ENCODE peak calls at places on chromosomes 2 and 18, in ten cellular contexts. H, R, C, L, V, B, Q, P, Y and Z are unnamed samples.

GRCh38 chr2:168118733-168119518 is 128.5 kb downstream of the STK39 start:
- DNase-seq in H (peak), R (peak), C (peak), L (peak), V (peak), B (peak), Q (peak), P (peak), Y (peak), Z (peak)

GRCh38 chr2:168622559-168622958 is 166.5 kb downstream of the CERS6 start:
- DNase-seq in H (no peak), R (no peak), C (peak), L (no peak), V (no peak), B (no peak), Q (no peak), P (no peak), Y (no peak), Z (no peak)

GRCh38 chr2:84493494-84493893 is 22.8 kb upstream of the DNAH6 start:
- DNase-seq in H (no peak), R (peak), C (no peak), L (peak), V (peak), B (no peak), Q (peak), P (no peak), Y (no peak), Z (peak)

GRCh38 chr2:26503238-26503880 is 25.4 kb upstream of the OTOF start:
- DNase-seq in H (peak), R (peak), C (peak), L (peak), V (peak), B (peak), Q (peak), P (peak), Y (peak), Z (peak)

GRCh38 chr2:78056976-78057375 is 534.8 kb upstream of the LRRTM4 start:
- DNase-seq in H (no peak), R (no peak), C (no peak), L (no peak), V (no peak), B (no peak), Q (no peak), P (no peak), Y (no peak), Z (no peak)

GRCh38 chr2:165572155-165572554 is 102.7 kb downstream of the CSRNP3 start:
- DNase-seq in H (peak), R (no peak), C (no peak), L (no peak), V (no peak), B (no peak), Q (no peak), P (no peak), Y (no peak), Z (peak)

GRCh38 chr2:54549430-54549829 is 93.3 kb downstream of the SPTBN1 start:
- DNase-seq in H (peak), R (no peak), C (no peak), L (no peak), V (no peak), B (no peak), Q (no peak), P (no peak), Y (no peak), Z (no peak)

GRCh38 chr2:6793913-6794312 is 71.8 kb downstream of the CMPK2 start:
- DNase-seq in H (no peak), R (no peak), C (no peak), L (no peak), V (no peak), B (no peak), Q (no peak), P (no peak), Y (no peak), Z (no peak)

GRCh38 chr2:109679627-109680026 is 65.5 kb downstream of the SOWAHC start:
- DNase-seq in H (no peak), R (peak), C (no peak), L (no peak), V (no peak), B (no peak), Q (peak), P (no peak), Y (no peak), Z (no peak)

GRCh38 chr2:213247566-213247965 is 36.7 kb upstream of the SPAG16 start:
- DNase-seq in H (no peak), R (no peak), C (no peak), L (peak), V (no peak), B (no peak), Q (no peak), P (no peak), Y (no peak), Z (no peak)

GRCh38 chr2:211175956-211176355 is 619.6 kb downstream of the CPS1 start:
- DNase-seq in H (no peak), R (no peak), C (no peak), L (no peak), V (no peak), B (no peak), Q (no peak), P (no peak), Y (peak), Z (no peak)

GRCh38 chr18:48897531-48897930 is 53.2 kb downstream of the SMAD7 start:
- DNase-seq in H (no peak), R (peak), C (no peak), L (peak), V (peak), B (no peak), Q (no peak), P (no peak), Y (no peak), Z (peak)

GRCh38 chr2:127155901-127156300 is 48.9 kb upstream of the BIN1 start:
- DNase-seq in H (no peak), R (peak), C (no peak), L (peak), V (no peak), B (no peak), Q (peak), P (no peak), Y (no peak), Z (peak)

GRCh38 chr2:156327835-156328401 is 4.6 kb downstream of the NR4A2 start:
- DNase-seq in H (peak), R (no peak), C (no peak), L (no peak), V (no peak), B (no peak), Q (no peak), P (no peak), Y (no peak), Z (no peak)

GRCh38 chr2:238689871-238690672 is 157.8 kb upstream of the TWIST2 start:
- DNase-seq in H (no peak), R (no peak), C (no peak), L (peak), V (no peak), B (no peak), Q (no peak), P (no peak), Y (no peak), Z (no peak)

GRCh38 chr2:120432976-120433815 is 87.3 kb downstream of the INHBB start:
- DNase-seq in H (no peak), R (no peak), C (no peak), L (no peak), V (no peak), B (no peak), Q (no peak), P (peak), Y (no peak), Z (no peak)

GRCh38 chr18:22567794-22568193 is 150.1 kb upstream of the CTAGE1 start:
- DNase-seq in H (no peak), R (no peak), C (no peak), L (no peak), V (no peak), B (peak), Q (no peak), P (no peak), Y (no peak), Z (no peak)

GRCh38 chr18:23802817-23803216 is 113.6 kb downstream of the LAMA3 start:
- DNase-seq in H (no peak), R (no peak), C (no peak), L (no peak), V (no peak), B (no peak), Q (no peak), P (no peak), Y (no peak), Z (peak)

GRCh38 chr2:12265646-12266045 is 451.1 kb upstream of the TRIB2 start:
- DNase-seq in H (no peak), R (peak), C (no peak), L (no peak), V (no peak), B (no peak), Q (no peak), P (no peak), Y (no peak), Z (peak)

GRCh38 chr18:36590621-36591580 is 237.9 kb downstream of the TPGS2 start:
- DNase-seq in H (no peak), R (no peak), C (no peak), L (no peak), V (no peak), B (no peak), Q (no peak), P (peak), Y (peak), Z (no peak)
- H3K9ac ChIP-seq in H (no peak), R (no peak), C (no peak), L (no peak), V (no peak), B (no peak), Q (no peak), P (no peak), Y (peak), Z (no peak)

GRCh38 chr2:37636209-37637077 is 35.0 kb downstream of the CDC42EP3 start:
- DNase-seq in H (no peak), R (no peak), C (no peak), L (peak), V (no peak), B (no peak), Q (no peak), P (no peak), Y (no peak), Z (no peak)
- H3K9ac ChIP-seq in H (no peak), R (no peak), C (no peak), L (peak), V (no peak), B (no peak), Q (no peak), P (no peak), Y (no peak), Z (no peak)

GRCh38 chr2:858646-859045 is 92.0 kb upstream of the SNTG2 start:
- DNase-seq in H (no peak), R (no peak), C (no peak), L (no peak), V (no peak), B (no peak), Q (no peak), P (no peak), Y (no peak), Z (no peak)

GRCh38 chr2:856041-856440 is 94.6 kb upstream of the SNTG2 start:
- DNase-seq in H (no peak), R (no peak), C (no peak), L (no peak), V (no peak), B (no peak), Q (no peak), P (no peak), Y (no peak), Z (no peak)

GRCh38 chr2:855177-855576 is 95.5 kb upstream of the SNTG2 start:
- DNase-seq in H (no peak), R (no peak), C (no peak), L (no peak), V (no peak), B (no peak), Q (no peak), P (no peak), Y (no peak), Z (no peak)

GRCh38 chr2:857937-858336 is 92.7 kb upstream of the SNTG2 start:
- DNase-seq in H (no peak), R (no peak), C (no peak), L (no peak), V (no peak), B (no peak), Q (no peak), P (no peak), Y (no peak), Z (no peak)

DNA sequence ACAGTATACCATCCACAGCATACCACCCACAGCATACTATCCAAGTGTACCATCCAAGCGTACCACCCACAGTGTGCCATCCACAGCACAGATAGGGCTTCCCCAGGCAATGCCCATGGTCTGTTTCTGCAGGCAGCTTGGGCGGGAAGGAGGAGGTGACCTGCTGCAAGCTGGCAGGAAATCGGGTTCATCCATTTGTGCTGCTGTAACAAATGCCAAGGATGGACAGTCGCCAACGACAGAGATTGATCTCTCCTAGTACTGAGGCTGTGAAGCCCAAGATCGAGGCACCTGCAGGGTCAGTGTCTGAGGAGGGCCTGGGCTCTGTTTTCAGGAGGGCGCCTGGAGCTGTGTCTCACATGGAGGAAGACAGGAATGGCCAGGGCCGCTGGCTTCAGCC is 93.6 kb upstream of the SNTG2 start:
- DNase-seq in H (no peak), R (no peak), C (no peak), L (no peak), V (no peak), B (no peak), Q (no peak), P (no peak), Y (no peak), Z (no peak)
- H3K9ac ChIP-seq in H (no peak), R (no peak), C (no peak), L (no peak), V (no peak), B (no peak), Q (no peak), P (no peak), Y (no peak), Z (no peak)

GRCh38 chr2:235937526-235937925 is 230.7 kb downstream of the GBX2 start:
- DNase-seq in H (no peak), R (no peak), C (no peak), L (no peak), V (no peak), B (no peak), Q (no peak), P (no peak), Y (no peak), Z (no peak)

GRCh38 chr2:235935773-235936172 is 232.4 kb downstream of the GBX2 start:
- DNase-seq in H (no peak), R (no peak), C (no peak), L (no peak), V (no peak), B (no peak), Q (no peak), P (peak), Y (no peak), Z (no peak)

GRCh38 chr2:235937936-235938335 is 230.2 kb downstream of the GBX2 start:
- DNase-seq in H (no peak), R (no peak), C (no peak), L (no peak), V (no peak), B (no peak), Q (no peak), P (no peak), Y (no peak), Z (peak)

GRCh38 chr2:235936493-235936892 is 231.7 kb downstream of the GBX2 start:
- DNase-seq in H (no peak), R (no peak), C (peak), L (no peak), V (peak), B (no peak), Q (no peak), P (peak), Y (no peak), Z (no peak)

DNA sequence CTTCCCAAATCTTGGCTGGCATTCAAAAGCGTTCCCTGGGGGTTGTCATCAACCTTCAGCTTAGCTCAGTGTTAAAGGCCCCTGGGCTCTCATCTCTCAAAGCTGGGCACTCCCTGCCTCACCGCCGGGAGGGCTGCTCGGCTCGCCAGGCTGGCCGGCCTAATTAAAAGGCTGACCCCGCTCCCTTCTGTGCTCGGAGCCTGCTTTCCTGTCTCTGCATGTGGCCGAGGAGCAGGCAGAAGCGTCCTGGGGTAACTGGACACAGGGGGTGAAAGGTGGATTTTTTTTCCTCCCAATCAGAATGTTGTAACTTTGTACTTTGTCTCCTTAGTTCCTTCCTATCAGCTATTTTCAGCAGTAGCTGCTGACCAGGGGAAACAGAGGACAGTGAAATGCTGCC is 231.1 kb downstream of the GBX2 start:
- DNase-seq in H (no peak), R (no peak), C (no peak), L (no peak), V (no peak), B (no peak), Q (no peak), P (peak), Y (no peak), Z (no peak)
- H3K9ac ChIP-seq in H (no peak), R (no peak), C (no peak), L (no peak), V (no peak), B (no peak), Q (no peak), P (no peak), Y (no peak), Z (no peak)

GRCh38 chr2:224586127-224586702 is 1.1 kb upstream of the CUL3 start:
- DNase-seq in H (no peak), R (no peak), C (no peak), L (no peak), V (no peak), B (no peak), Q (no peak), P (no peak), Y (peak), Z (no peak)
- H3K9ac ChIP-seq in H (peak), R (peak), C (peak), L (peak), V (peak), B (peak), Q (peak), P (no peak), Y (peak), Z (peak)

GRCh38 chr2:129467941-129468340 is 511.5 kb upstream of the RAB6C start:
- DNase-seq in H (no peak), R (no peak), C (no peak), L (no peak), V (no peak), B (no peak), Q (no peak), P (no peak), Y (no peak), Z (no peak)

GRCh38 chr2:129468879-129469278 is 510.6 kb upstream of the RAB6C start:
- DNase-seq in H (no peak), R (no peak), C (no peak), L (no peak), V (no peak), B (no peak), Q (no peak), P (no peak), Y (no peak), Z (no peak)

GRCh38 chr2:129466389-129466788 is 513.1 kb upstream of the RAB6C start:
- DNase-seq in H (no peak), R (no peak), C (no peak), L (no peak), V (no peak), B (no peak), Q (no peak), P (no peak), Y (no peak), Z (no peak)

GRCh38 chr2:129465045-129465444 is 514.4 kb upstream of the RAB6C start:
- DNase-seq in H (no peak), R (no peak), C (no peak), L (no peak), V (no peak), B (no peak), Q (no peak), P (no peak), Y (no peak), Z (no peak)

GRCh38 chr2:129467012-129467779 is 512.3 kb upstream of the RAB6C start:
- DNase-seq in H (no peak), R (no peak), C (no peak), L (no peak), V (no peak), B (no peak), Q (no peak), P (no peak), Y (no peak), Z (no peak)
- H3K9ac ChIP-seq in H (no peak), R (no peak), C (no peak), L (no peak), V (no peak), B (no peak), Q (no peak), P (no peak), Y (no peak), Z (no peak)

GRCh38 chr2:9235388-9236344 is 29.1 kb downstream of the ASAP2 start:
- DNase-seq in H (peak), R (peak), C (peak), L (peak), V (peak), B (no peak), Q (peak), P (no peak), Y (peak), Z (peak)
- H3K9ac ChIP-seq in H (peak), R (peak), C (peak), L (peak), V (peak), B (peak), Q (peak), P (no peak), Y (peak), Z (peak)

GRCh38 chr2:60480089-60480773 is 73.2 kb downstream of the BCL11A start:
- DNase-seq in H (no peak), R (no peak), C (peak), L (no peak), V (no peak), B (no peak), Q (no peak), P (peak), Y (no peak), Z (no peak)
- H3K9ac ChIP-seq in H (no peak), R (no peak), C (no peak), L (no peak), V (no peak), B (no peak), Q (no peak), P (no peak), Y (no peak), Z (no peak)

DNA sequence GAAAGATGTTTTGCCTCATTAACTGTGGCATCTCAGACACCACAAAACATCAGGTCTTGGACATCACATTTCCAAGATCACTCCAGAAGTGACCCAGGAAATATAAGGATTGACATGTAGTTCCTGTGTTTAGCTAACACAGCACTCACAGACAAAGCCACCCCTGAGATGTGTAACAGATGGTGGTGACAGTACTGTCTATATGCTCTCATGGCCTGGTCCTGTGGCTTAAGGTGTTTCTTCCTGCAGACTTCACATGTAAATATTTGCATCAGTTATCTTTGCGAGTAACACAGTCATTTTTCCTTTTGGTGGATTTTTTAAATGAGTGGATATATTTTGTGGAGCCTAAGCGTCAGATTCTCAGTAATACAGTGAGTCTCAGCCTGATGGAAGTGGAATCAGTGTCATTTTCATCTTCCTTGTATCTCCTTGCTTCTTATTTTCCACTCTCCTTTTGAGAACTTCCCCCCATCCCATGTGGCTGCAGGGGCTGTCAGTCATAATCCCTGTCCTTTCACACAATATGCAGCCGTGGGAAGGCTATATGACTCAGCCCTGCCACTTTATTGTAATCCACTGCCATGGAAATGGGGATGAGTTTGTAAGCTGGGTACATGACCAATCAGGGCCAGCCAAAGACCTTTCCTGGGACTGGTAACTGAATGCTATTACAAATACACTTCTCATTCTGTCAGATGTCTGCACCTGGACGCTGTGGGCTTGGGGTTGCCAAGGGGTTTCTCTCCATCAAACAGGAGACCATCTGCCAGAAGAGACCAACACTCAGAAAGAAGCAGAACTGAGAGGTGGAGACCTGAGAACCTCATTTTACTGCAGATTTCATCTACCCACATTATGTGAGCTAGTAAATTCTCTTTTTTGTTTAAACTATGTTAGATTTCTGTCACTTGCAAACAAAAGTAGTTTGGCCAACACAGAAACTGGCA is 74.3 kb downstream of the ICOS start:
- DNase-seq in H (no peak), R (no peak), C (no peak), L (peak), V (no peak), B (no peak), Q (no peak), P (no peak), Y (peak), Z (no peak)
- H3K9ac ChIP-seq in H (no peak), R (no peak), C (no peak), L (no peak), V (no peak), B (no peak), Q (no peak), P (no peak), Y (no peak), Z (no peak)